ENCODE peak calls at places on chromosomes 16 and 17, in five cellular contexts. N is mucosa of descending colon, Z is GM04504, V is type B pancreatic cell, P is left ventricle myocardium superior. F is an unnamed sample.

GRCh38 chr17:4960279-4960922 is 7.2 kb downstream of the SPAG7 start:
- DNase-seq in N (no peak), Z (no peak), V (no peak), P (no peak), F (no peak)

GRCh38 chr16:84922351-84923135 is 88.8 kb downstream of the ZDHHC7 start:
- DNase-seq in N (peak; percentile 55), Z (no peak), V (no peak), P (peak; percentile 92), F (no peak)

GRCh38 chr17:17018612-17019429 is 23.4 kb upstream of the MPRIP start:
- DNase-seq in N (peak; percentile 33), Z (no peak), V (no peak), P (no peak), F (peak; percentile 56)

GRCh38 chr16:84169765-84170310 is 17.0 kb downstream of the TAF1C start:
- DNase-seq in N (no peak), Z (no peak), V (no peak), P (no peak), F (peak; percentile 57)

GRCh38 chr17:81285894-81286293 is 9.2 kb downstream of the SLC38A10 start:
- DNase-seq in N (no peak), Z (no peak), V (no peak), P (no peak), F (no peak)

GRCh38 chr17:39240631-39241030 is 14.9 kb upstream of the STAC2 start:
- DNase-seq in N (no peak), Z (no peak), V (no peak), P (no peak), F (peak; percentile 31)

GRCh38 chr17:75159196-75160031 is 5.1 kb upstream of the JPT1 start:
- DNase-seq in N (no peak), Z (no peak), V (no peak), P (no peak), F (no peak)

GRCh38 chr17:2776589-2777241 is 19.5 kb upstream of the RAP1GAP2 start:
- DNase-seq in N (no peak), Z (no peak), V (no peak), P (no peak), F (no peak)

GRCh38 chr17:73003487-73003886 is 89.0 kb downstream of the SLC39A11 start:
- DNase-seq in N (no peak), Z (no peak), V (no peak), P (no peak), F (no peak)

GRCh38 chr16:46922239-46922638 is 38.1 kb downstream of the GPT2 start:
- DNase-seq in N (peak; percentile 23), Z (no peak), V (no peak), P (no peak), F (no peak)

GRCh38 chr17:69854381-69854780 is 220.6 kb upstream of the KCNJ16 start:
- DNase-seq in N (no peak), Z (no peak), V (no peak), P (no peak), F (no peak)

GRCh38 chr17:79242393-79242792 is 167.8 kb downstream of the ENGASE start:
- DNase-seq in N (no peak), Z (no peak), V (no peak), P (no peak), F (no peak)

GRCh38 chr17:51734462-51734861 is 424.1 kb downstream of the CA10 start:
- DNase-seq in N (peak; percentile 6), Z (no peak), V (no peak), P (no peak), F (no peak)

GRCh38 chr16:3035972-3036725 is 595 bp downstream of the BICDL2 start:
- DNase-seq in N (peak; percentile 67), Z (no peak), V (no peak), P (no peak), F (peak; percentile 84)

GRCh38 chr17:30395398-30396022 is 16.8 kb downstream of the CPD start:
- DNase-seq in N (no peak), Z (no peak), V (no peak), P (no peak), F (no peak)

GRCh38 chr17:76075364-76076099 is 951 bp downstream of the GALR2 start:
- DNase-seq in N (peak; percentile 42), Z (no peak), V (no peak), P (no peak), F (no peak)

GRCh38 chr17:59366773-59367656 is 35.6 kb downstream of the YPEL2 start:
- DNase-seq in N (peak; percentile 81), Z (no peak), V (no peak), P (peak; percentile 47), F (no peak)

GRCh38 chr16:10123141-10123540 is 59.1 kb downstream of the GRIN2A start:
- DNase-seq in N (peak; percentile 5), Z (no peak), V (no peak), P (no peak), F (no peak)

GRCh38 chr16:67944690-67945391 is 921 bp upstream of the LCAT start:
- DNase-seq in N (no peak), Z (no peak), V (no peak), P (no peak), F (no peak)

GRCh38 chr16:48014349-48015135 is 141.3 kb downstream of the ABCC12 start:
- DNase-seq in N (no peak), Z (no peak), V (no peak), P (no peak), F (no peak)

GRCh38 chr17:27565874-27566672 is 64.9 kb upstream of the LGALS9 start:
- DNase-seq in N (no peak), Z (no peak), V (no peak), P (no peak), F (peak; percentile 53)

GRCh38 chr16:67935096-67935401 is 1.6 kb downstream of the PSMB10 start:
- DNase-seq in N (no peak), Z (no peak), V (no peak), P (no peak), F (no peak)

GRCh38 chr16:86819523-86819887 is 241.2 kb downstream of the FOXL1 start:
- DNase-seq in N (no peak), Z (no peak), V (no peak), P (no peak), F (no peak)

GRCh38 chr16:46763147-46763546 is 15.0 kb upstream of the MYLK3 start:
- DNase-seq in N (no peak), Z (no peak), V (no peak), P (peak; percentile 90), F (peak; percentile 67)

GRCh38 chr16:80060470-80060869 is 459.9 kb upstream of the MAF start:
- DNase-seq in N (no peak), Z (no peak), V (no peak), P (no peak), F (no peak)

GRCh38 chr17:42969006-42969581 is 4.8 kb upstream of the AARSD1 start:
- DNase-seq in N (no peak), Z (no peak), V (no peak), P (no peak), F (no peak)

GRCh38 chr16:11372073-11372923 is 27.0 kb downstream of the RMI2 start:
- DNase-seq in N (no peak), Z (no peak), V (no peak), P (no peak), F (peak; percentile 49)

GRCh38 chr16:75382611-75383010 is 50.7 kb downstream of the CFDP1 start:
- DNase-seq in N (no peak), Z (no peak), V (no peak), P (no peak), F (no peak)

GRCh38 chr16:74991593-74992403 is 6.9 kb upstream of the WDR59 start:
- DNase-seq in N (peak; percentile 35), Z (no peak), V (no peak), P (no peak), F (no peak)

GRCh38 chr17:19014628-19015215 is 10.2 kb upstream of the FAM83G start:
- DNase-seq in N (no peak), Z (no peak), V (no peak), P (peak; percentile 11), F (peak; percentile 65)